ENCODE peak calls at places on chromosomes 13 and 19, in six cellular contexts. B, E, V, W, U and G are unnamed samples.

GRCh38 chr13:71864094-71864980 is 2.7 kb downstream of the DACH1 start:
- DNase-seq in E (peak; percentile 49), B (peak; percentile 5), V (no peak), W (no peak), U (no peak), G (no peak)

GRCh38 chr13:105894711-105895110 is 640.8 kb downstream of the EFNB2 start:
- DNase-seq in E (no peak), U (no peak), V (no peak), W (no peak), B (no peak), G (no peak)

GRCh38 chr13:106756446-106756845 is 188.5 kb upstream of the ARGLU1 start:
- DNase-seq in B (no peak), W (no peak), V (no peak), U (no peak), E (no peak), G (no peak)

GRCh38 chr19:31406106-31406505 is 56.9 kb upstream of the TSHZ3 start:
- DNase-seq in E (no peak), U (no peak), W (no peak), V (no peak), B (no peak), G (no peak)

GRCh38 chr19:45408830-45409593 is 2.6 kb downstream of the POLR1G start:
- DNase-seq in V (no peak), B (no peak), E (no peak), U (no peak), W (no peak), G (no peak)

GRCh38 chr13:32650705-32651311 is 64.6 kb downstream of the PDS5B start:
- DNase-seq in V (peak; percentile 51), W (peak; percentile 8), E (peak; percentile 45), U (peak; percentile 45), B (peak; percentile 59), G (peak; percentile 64)

GRCh38 chr19:42480335-42481095 is 37.8 kb upstream of the CXCL17 start:
- DNase-seq in B (peak; percentile 20), E (no peak), V (peak; percentile 58), W (peak; percentile 31), U (peak; percentile 41), G (peak; percentile 63)

GRCh38 chr19:45098521-45099464 is 5.8 kb downstream of the PPP1R37 start:
- DNase-seq in U (peak; percentile 31), V (peak; percentile 46), E (no peak), B (no peak), W (no peak), G (no peak)

GRCh38 chr13:48068036-48068435 is 26.9 kb downstream of the MED4 start:
- DNase-seq in U (no peak), B (no peak), W (no peak), E (no peak), V (no peak), G (no peak)

GRCh38 chr13:43339843-43340550 is 316.6 kb downstream of the DNAJC15 start:
- DNase-seq in U (no peak), W (no peak), E (no peak), V (no peak), B (no peak), G (no peak)

GRCh38 chr19:15120135-15121026 is 13.2 kb downstream of the SYDE1 start:
- DNase-seq in U (no peak), B (no peak), W (no peak), E (no peak), V (no peak), G (no peak)

GRCh38 chr13:75798353-75799245 is 162.5 kb downstream of the LMO7 start:
- DNase-seq in U (peak; percentile 39), W (peak; percentile 41), E (no peak), V (peak; percentile 58), B (no peak), G (peak; percentile 74)

GRCh38 chr13:106714271-106714670 is 146.3 kb upstream of the ARGLU1 start:
- DNase-seq in W (no peak), E (no peak), B (no peak), U (no peak), V (no peak), G (no peak)

GRCh38 chr19:52941941-52942370 is 18.7 kb upstream of the ZNF888 start:
- DNase-seq in V (peak; percentile 10), W (no peak), E (peak; percentile 41), U (peak; percentile 49), B (peak; percentile 29), G (peak; percentile 45)

GRCh38 chr13:102598061-102598460 is 1.3 kb downstream of the TPP2 start:
- DNase-seq in B (no peak), U (no peak), W (no peak), E (no peak), V (peak; percentile 11), G (peak; percentile 20)

GRCh38 chr13:40408602-40409001 is 257.8 kb downstream of the FOXO1 start:
- DNase-seq in U (peak; percentile 32), B (no peak), W (no peak), V (no peak), E (no peak), G (no peak)

GRCh38 chr13:22837980-22838615 is 342.7 kb upstream of the SGCG start:
- DNase-seq in V (peak; percentile 5), W (no peak), B (no peak), U (peak; percentile 11), E (no peak), G (peak; percentile 23)